ENCODE peak calls at places on chromosome X, in six cellular contexts. One of them, this sample, is unnamed. For H3K4me1, the result is how much of the 10 kb centered on the place peaks cover.

GRCh38 chrX:7414753-7415152 is 266.8 kb upstream of the PUDP start:
- DNase-seq in CD8-positive, alpha-beta memory T cell: no peak
- DNase-seq in upper lobe of right lung: no peak
- DNase-seq in PC-3: no peak
- DNase-seq in right cardiac atrium: no peak
- DNase-seq in uterus: no peak
- DNase-seq in this sample: no peak

GRCh38 chrX:13360146-13360545 is 40.3 kb upstream of the ATXN3L start:
- DNase-seq in uterus: no peak
- DNase-seq in CD8-positive, alpha-beta memory T cell: peak
- DNase-seq in PC-3: no peak
- DNase-seq in upper lobe of right lung: no peak
- DNase-seq in right cardiac atrium: no peak
- DNase-seq in this sample: no peak

GRCh38 chrX:9231491-9231890 is 197.6 kb upstream of the FAM9B start:
- DNase-seq in upper lobe of right lung: no peak
- DNase-seq in CD8-positive, alpha-beta memory T cell: no peak
- DNase-seq in uterus: no peak
- DNase-seq in right cardiac atrium: no peak
- DNase-seq in PC-3: peak
- DNase-seq in this sample: no peak

GRCh38 chrX:131677655-131678628 is 134.1 kb downstream of the OR13H1 start:
- DNase-seq in right cardiac atrium: peak
- DNase-seq in CD8-positive, alpha-beta memory T cell: peak
- DNase-seq in PC-3: peak
- DNase-seq in upper lobe of right lung: peak
- DNase-seq in uterus: peak
- DNase-seq in this sample: peak

GRCh38 chrX:108696690-108697089 is 39.7 kb downstream of the IRS4 start:
- DNase-seq in right cardiac atrium: no peak
- DNase-seq in PC-3: peak
- DNase-seq in CD8-positive, alpha-beta memory T cell: no peak
- DNase-seq in upper lobe of right lung: no peak
- DNase-seq in uterus: no peak
- DNase-seq in this sample: no peak

GRCh38 chrX:11189097-11189496 is 78.0 kb downstream of the HCCS start:
- DNase-seq in PC-3: no peak
- DNase-seq in right cardiac atrium: no peak
- DNase-seq in upper lobe of right lung: no peak
- DNase-seq in uterus: no peak
- DNase-seq in CD8-positive, alpha-beta memory T cell: no peak
- DNase-seq in this sample: no peak

GRCh38 chrX:49664824-49665223 is 31.0 kb downstream of the PAGE1 start:
- DNase-seq in uterus: no peak
- DNase-seq in CD8-positive, alpha-beta memory T cell: no peak
- DNase-seq in upper lobe of right lung: no peak
- DNase-seq in right cardiac atrium: no peak
- DNase-seq in PC-3: no peak
- DNase-seq in this sample: no peak

GRCh38 chrX:110803506-110803905 is 7.9 kb upstream of the CHRDL1 start:
- DNase-seq in upper lobe of right lung: no peak
- DNase-seq in PC-3: no peak
- DNase-seq in right cardiac atrium: no peak
- DNase-seq in CD8-positive, alpha-beta memory T cell: no peak
- DNase-seq in uterus: no peak
- DNase-seq in this sample: no peak

GRCh38 chrX:35726176-35726575 is 72.0 kb upstream of the MAGEB16 start:
- DNase-seq in upper lobe of right lung: no peak
- DNase-seq in right cardiac atrium: no peak
- DNase-seq in PC-3: peak
- DNase-seq in CD8-positive, alpha-beta memory T cell: no peak
- DNase-seq in uterus: no peak
- DNase-seq in this sample: no peak

GRCh38 chrX:148416142-148416541 is 84.3 kb upstream of the AFF2 start:
- DNase-seq in upper lobe of right lung: no peak
- DNase-seq in CD8-positive, alpha-beta memory T cell: no peak
- DNase-seq in right cardiac atrium: no peak
- DNase-seq in PC-3: no peak
- DNase-seq in uterus: no peak
- DNase-seq in this sample: no peak

GRCh38 chrX:107825698-107826285 is at the start of gene MID2:
- DNase-seq in CD8-positive, alpha-beta memory T cell: peak
- DNase-seq in PC-3: peak
- DNase-seq in right cardiac atrium: peak
- DNase-seq in upper lobe of right lung: peak
- DNase-seq in uterus: peak
- DNase-seq in this sample: peak

GRCh38 chrX:275967-276587 is 5.1 kb upstream of the PLCXD1 start:
- DNase-seq in right cardiac atrium: peak
- DNase-seq in uterus: peak
- DNase-seq in CD8-positive, alpha-beta memory T cell: peak
- DNase-seq in upper lobe of right lung: peak
- DNase-seq in PC-3: peak
- DNase-seq in this sample: peak

GRCh38 chrX:152637649-152638442 is at the start of gene GABRQ:
- DNase-seq in upper lobe of right lung: peak
- DNase-seq in CD8-positive, alpha-beta memory T cell: no peak
- DNase-seq in uterus: no peak
- DNase-seq in PC-3: no peak
- DNase-seq in right cardiac atrium: peak
- DNase-seq in this sample: peak

GRCh38 chrX:44202596-44202995 is 140.9 kb downstream of the EFHC2 start:
- DNase-seq in PC-3: no peak
- DNase-seq in CD8-positive, alpha-beta memory T cell: no peak
- DNase-seq in right cardiac atrium: no peak
- DNase-seq in upper lobe of right lung: no peak
- DNase-seq in uterus: no peak
- DNase-seq in this sample: no peak

GRCh38 chrX:49271341-49271740 is 1.7 kb downstream of the PPP1R3F start:
- DNase-seq in CD8-positive, alpha-beta memory T cell: no peak
- DNase-seq in upper lobe of right lung: no peak
- DNase-seq in uterus: no peak
- DNase-seq in right cardiac atrium: no peak
- DNase-seq in PC-3: peak
- DNase-seq in this sample: no peak

GRCh38 chrX:148535639-148536038 is 35.2 kb downstream of the AFF2 start:
- DNase-seq in uterus: no peak
- DNase-seq in CD8-positive, alpha-beta memory T cell: no peak
- DNase-seq in PC-3: no peak
- DNase-seq in right cardiac atrium: no peak
- DNase-seq in upper lobe of right lung: no peak
- DNase-seq in this sample: no peak

GRCh38 chrX:72094894-72095293 is 36.8 kb downstream of the RTL5 start:
- DNase-seq in right cardiac atrium: peak
- DNase-seq in PC-3: no peak
- DNase-seq in CD8-positive, alpha-beta memory T cell: peak
- DNase-seq in upper lobe of right lung: no peak
- DNase-seq in uterus: no peak
- DNase-seq in this sample: peak

GRCh38 chrX:49922291-49923241 is at the start of gene CLCN5:
- DNase-seq in upper lobe of right lung: peak
- DNase-seq in uterus: peak
- DNase-seq in PC-3: peak
- DNase-seq in CD8-positive, alpha-beta memory T cell: peak
- DNase-seq in right cardiac atrium: peak
- DNase-seq in this sample: peak

GRCh38 chrX:45758319-45758718 is 557.6 kb upstream of the DIPK2B start:
- DNase-seq in CD8-positive, alpha-beta memory T cell: peak
- DNase-seq in right cardiac atrium: no peak
- DNase-seq in PC-3: peak
- DNase-seq in uterus: no peak
- DNase-seq in upper lobe of right lung: no peak
- DNase-seq in this sample: no peak

GRCh38 chrX:17040711-17041110 is 94.3 kb downstream of the REPS2 start:
- DNase-seq in uterus: no peak
- DNase-seq in right cardiac atrium: no peak
- DNase-seq in CD8-positive, alpha-beta memory T cell: no peak
- DNase-seq in upper lobe of right lung: no peak
- DNase-seq in PC-3: peak
- DNase-seq in this sample: no peak

GRCh38 chrX:118745570-118745969 is 18.2 kb downstream of the IL13RA1 start:
- DNase-seq in right cardiac atrium: no peak
- DNase-seq in PC-3: no peak
- DNase-seq in upper lobe of right lung: no peak
- DNase-seq in uterus: no peak
- DNase-seq in CD8-positive, alpha-beta memory T cell: no peak
- DNase-seq in this sample: no peak

GRCh38 chrX:39750246-39750790 is 347.4 kb downstream of the BCOR start:
- DNase-seq in upper lobe of right lung: no peak
- DNase-seq in uterus: no peak
- DNase-seq in CD8-positive, alpha-beta memory T cell: no peak
- DNase-seq in PC-3: no peak
- DNase-seq in right cardiac atrium: no peak
- DNase-seq in this sample: no peak

GRCh38 chrX:119790977-119791436 is 423 bp downstream of the RPL39 start:
- DNase-seq in upper lobe of right lung: no peak
- DNase-seq in uterus: peak
- DNase-seq in PC-3: peak
- DNase-seq in right cardiac atrium: no peak
- DNase-seq in CD8-positive, alpha-beta memory T cell: peak
- DNase-seq in this sample: no peak

GRCh38 chrX:132821974-132822633 is 136.3 kb downstream of the HS6ST2 start:
- DNase-seq in PC-3: no peak
- DNase-seq in right cardiac atrium: no peak
- DNase-seq in CD8-positive, alpha-beta memory T cell: no peak
- DNase-seq in upper lobe of right lung: no peak
- DNase-seq in uterus: no peak
- DNase-seq in this sample: no peak

GRCh38 chrX:132822634-132823012 is 135.8 kb downstream of the HS6ST2 start:
- DNase-seq in CD8-positive, alpha-beta memory T cell: no peak
- DNase-seq in PC-3: no peak
- DNase-seq in upper lobe of right lung: no peak
- DNase-seq in right cardiac atrium: no peak
- DNase-seq in uterus: no peak
- DNase-seq in this sample: no peak

GRCh38 chrX:132818638-132819037 is 139.8 kb downstream of the HS6ST2 start:
- DNase-seq in right cardiac atrium: no peak
- DNase-seq in upper lobe of right lung: no peak
- DNase-seq in uterus: no peak
- DNase-seq in CD8-positive, alpha-beta memory T cell: no peak
- DNase-seq in PC-3: no peak
- DNase-seq in this sample: no peak

GRCh38 chrX:132820675-132821074 is 137.8 kb downstream of the HS6ST2 start:
- DNase-seq in PC-3: no peak
- DNase-seq in CD8-positive, alpha-beta memory T cell: no peak
- DNase-seq in upper lobe of right lung: no peak
- DNase-seq in right cardiac atrium: no peak
- DNase-seq in uterus: no peak
- DNase-seq in this sample: no peak

DNA sequence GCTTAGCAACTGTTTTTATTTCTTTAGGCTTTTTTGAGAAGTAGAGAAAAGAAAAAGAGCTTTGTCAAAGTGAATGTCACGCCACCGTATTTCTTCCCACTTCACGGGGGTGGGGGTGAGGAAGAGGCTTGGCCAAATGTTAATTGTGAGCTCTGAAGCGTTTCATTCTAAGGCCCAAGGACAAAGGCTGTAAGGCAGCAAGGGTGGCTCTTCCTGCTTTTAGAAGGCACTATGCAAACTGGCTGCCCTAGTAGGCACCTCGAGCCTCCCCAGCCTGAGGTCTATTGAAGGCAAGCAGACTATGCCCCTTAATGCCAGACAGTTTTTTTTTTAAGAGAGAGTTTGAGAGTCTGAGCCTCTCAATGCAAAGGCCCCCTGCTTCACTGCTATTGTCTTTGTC is 138.5 kb downstream of the HS6ST2 start:
- DNase-seq in upper lobe of right lung: no peak
- DNase-seq in CD8-positive, alpha-beta memory T cell: no peak
- DNase-seq in uterus: no peak
- DNase-seq in PC-3: no peak
- DNase-seq in right cardiac atrium: no peak
- DNase-seq in this sample: no peak
- H3K27ac ChIP-seq in upper lobe of right lung: no peak
- H3K27ac ChIP-seq in CD8-positive, alpha-beta memory T cell: no peak
- H3K27ac ChIP-seq in uterus: no peak
- H3K27ac ChIP-seq in PC-3: no peak
- H3K27ac ChIP-seq in right cardiac atrium: no peak
- H3K27ac ChIP-seq in this sample: no peak

GRCh38 chrX:30190426-30190825 is 24.9 kb upstream of the MAGEB2 start:
- DNase-seq in CD8-positive, alpha-beta memory T cell: no peak
- DNase-seq in upper lobe of right lung: no peak
- DNase-seq in PC-3: no peak
- DNase-seq in right cardiac atrium: no peak
- DNase-seq in uterus: no peak
- DNase-seq in this sample: no peak

DNA sequence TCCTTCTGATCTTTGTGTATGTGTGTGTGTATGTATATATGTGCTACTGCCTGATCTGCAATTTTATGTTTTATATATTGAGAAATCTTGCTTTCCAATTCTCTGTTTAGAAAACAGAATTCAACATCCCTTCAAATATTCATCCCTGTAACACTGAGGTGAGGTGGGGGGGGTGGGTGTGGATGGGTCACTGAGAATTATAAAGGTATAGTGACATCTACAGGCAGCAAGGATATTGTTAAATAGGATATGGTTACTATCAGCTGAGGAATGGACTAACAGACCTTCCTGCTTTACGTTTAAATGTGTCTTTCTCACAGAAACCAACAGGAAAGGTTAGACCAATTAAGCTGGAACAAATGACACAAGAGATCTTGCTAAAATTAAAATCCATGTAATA is 19.0 kb upstream of the MAGEB2 start:
- DNase-seq in CD8-positive, alpha-beta memory T cell: no peak
- DNase-seq in upper lobe of right lung: no peak
- DNase-seq in right cardiac atrium: no peak
- DNase-seq in PC-3: peak
- DNase-seq in uterus: no peak
- DNase-seq in this sample: no peak
- H3K4me1 ChIP-seq in CD8-positive, alpha-beta memory T cell: under half
- H3K4me1 ChIP-seq in upper lobe of right lung: under half
- H3K4me1 ChIP-seq in right cardiac atrium: under half
- H3K4me1 ChIP-seq in PC-3: under half
- H3K4me1 ChIP-seq in uterus: under half
- H3K4me1 ChIP-seq in this sample: under half

GRCh38 chrX:15908891-15909290 is 54.3 kb upstream of the AP1S2 start:
- DNase-seq in PC-3: no peak
- DNase-seq in CD8-positive, alpha-beta memory T cell: no peak
- DNase-seq in right cardiac atrium: no peak
- DNase-seq in upper lobe of right lung: no peak
- DNase-seq in uterus: no peak
- DNase-seq in this sample: no peak
- H3K27ac ChIP-seq in PC-3: no peak
- H3K27ac ChIP-seq in CD8-positive, alpha-beta memory T cell: no peak
- H3K27ac ChIP-seq in right cardiac atrium: no peak
- H3K27ac ChIP-seq in upper lobe of right lung: no peak
- H3K27ac ChIP-seq in uterus: no peak
- H3K27ac ChIP-seq in this sample: no peak

DNA sequence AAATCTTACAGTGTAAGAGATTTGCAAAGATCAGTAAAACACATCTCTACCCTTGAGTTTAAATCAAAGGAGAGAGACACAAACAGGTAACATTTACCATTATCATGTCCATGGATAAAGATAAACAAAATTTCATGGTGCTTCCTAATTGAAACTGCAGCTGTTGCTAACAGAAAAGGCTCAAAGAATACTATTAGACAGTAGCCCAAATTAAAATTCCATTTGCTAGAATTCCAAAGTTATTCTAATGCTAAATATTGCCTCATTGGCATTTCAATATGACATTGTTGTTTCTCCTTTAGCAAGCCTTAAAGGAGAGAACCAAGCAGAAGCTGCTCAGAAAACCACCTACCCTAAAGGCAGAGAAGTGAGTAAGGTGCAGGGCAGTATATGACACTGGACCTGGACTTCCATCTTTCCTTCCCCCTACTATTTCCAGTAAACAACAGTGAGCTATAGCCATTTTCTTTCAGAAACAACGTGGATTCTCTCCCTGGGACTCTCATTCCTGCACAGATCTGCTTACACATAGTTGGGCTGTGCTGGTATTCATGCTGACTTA is 19.5 kb upstream of the ZCCHC13 start:
- DNase-seq in CD8-positive, alpha-beta memory T cell: no peak
- DNase-seq in right cardiac atrium: no peak
- DNase-seq in uterus: no peak
- DNase-seq in upper lobe of right lung: no peak
- DNase-seq in PC-3: no peak
- DNase-seq in this sample: no peak
- H3K4me1 ChIP-seq in CD8-positive, alpha-beta memory T cell: under half
- H3K4me1 ChIP-seq in right cardiac atrium: under half
- H3K4me1 ChIP-seq in uterus: under half
- H3K4me1 ChIP-seq in upper lobe of right lung: under half
- H3K4me1 ChIP-seq in PC-3: under half
- H3K4me1 ChIP-seq in this sample: under half

This sample was measured in right lobe of liver.